ENCODE peak calls at places on chromosomes 16 and 17, in six cellular contexts. U is naive thymus-derived CD8-positive, alpha-beta T cell; T is CD4-positive, alpha-beta memory T cell; I is HEK293T; O is mucosa of descending colon; R is stimulated activated CD4-positive, alpha-beta T cell treated with anti-CD3 and anti-CD28 coated beads, TNF-alpha, amount 100 ng/mL, for 1 hour. F is an unnamed sample.

GRCh38 chr17:17749921-17750320 is 68.7 kb downstream of the RAI1 start:
- DNase-seq in T (peak; percentile 43), R (no peak), I (peak; percentile 68), U (peak; percentile 56), O (no peak), F (peak; percentile 81)

GRCh38 chr16:67967956-67968439 is 439 bp downstream of the SLC12A4 start:
- DNase-seq in R (no peak), I (peak; percentile 49), T (no peak), U (peak; percentile 28), O (no peak), F (no peak)

GRCh38 chr17:58269557-58270291 is 11.0 kb downstream of the MPO start:
- DNase-seq in O (no peak), T (no peak), R (no peak), I (peak; percentile 5), U (no peak), F (no peak)

GRCh38 chr17:68290955-68291835 is at the start of the genes ARSG and SLC16A6:
- DNase-seq in O (peak; percentile 90), T (peak; percentile 89), U (peak; percentile 96), R (peak; percentile 56), I (peak; percentile 82), F (peak; percentile 71)

GRCh38 chr17:72608436-72608835 is 484.1 kb downstream of the SLC39A11 start:
- DNase-seq in U (no peak), T (no peak), R (no peak), I (no peak), O (no peak), F (no peak)

GRCh38 chr17:80354381-80354780 is 60.6 kb upstream of the ENDOV start:
- DNase-seq in I (no peak), T (no peak), R (no peak), U (no peak), O (no peak), F (no peak)

GRCh38 chr17:17420035-17420434 is 56.8 kb upstream of the MED9 start:
- DNase-seq in R (no peak), O (no peak), U (no peak), I (no peak), T (no peak), F (no peak)

GRCh38 chr17:39699818-39700147 is at the start of gene ERBB2:
- DNase-seq in I (peak; percentile 60), T (no peak), U (no peak), R (no peak), O (peak; percentile 85), F (no peak)

F was measured in Jurkat, Clone E6-1.